ENCODE peak calls at places on chromosomes 13 and 19, in eight cellular contexts. D is WTC11, T is pancreas, E is MCF 10A, N is endodermal cell, B is Peyer's patch, I is progenitor cell of endocrine pancreas, R is fibroblast of the aortic adventitia. L is an unnamed sample.

GRCh38 chr13:99389520-99390304 is 82.5 kb upstream of the GPR183 start:
- DNase-seq in D (no peak), T (no peak), E (no peak), N (peak), B (no peak), I (no peak), R (no peak), L (no peak)

GRCh38 chr13:53800011-53800410 is 771.4 kb downstream of the OLFM4 start:
- DNase-seq in D (no peak), T (no peak), E (no peak), N (no peak), B (no peak), I (no peak), R (no peak), L (no peak)

GRCh38 chr19:10916602-10917001 is 11.8 kb downstream of the YIPF2 start:
- DNase-seq in D (no peak), T (no peak), E (no peak), N (no peak), B (no peak), I (no peak), R (no peak), L (no peak)

GRCh38 chr13:40961224-40961623 is 57.9 kb downstream of the ELF1 start:
- DNase-seq in D (no peak), T (no peak), E (no peak), N (no peak), B (no peak), I (no peak), R (no peak), L (no peak)

GRCh38 chr19:38478273-38478971 is 44.9 kb downstream of the RYR1 start:
- DNase-seq in D (peak), T (no peak), E (peak), N (peak), B (no peak), I (no peak), R (peak), L (no peak)

GRCh38 chr13:43405457-43405856 is 381.3 kb downstream of the ENOX1 start:
- DNase-seq in D (no peak), T (no peak), E (peak), N (no peak), B (no peak), I (no peak), R (peak), L (no peak)

GRCh38 chr13:81493144-81493543 is 1152.2 kb upstream of the SPRY2 start:
- DNase-seq in D (no peak), T (no peak), E (no peak), N (no peak), B (no peak), I (no peak), R (no peak), L (no peak)

GRCh38 chr19:47353307-47353712 is 4.2 kb downstream of the DHX34 start:
- DNase-seq in D (no peak), T (peak), E (no peak), N (no peak), B (peak), I (no peak), R (no peak), L (no peak)

GRCh38 chr13:30576528-30576927 is 41.2 kb upstream of the USPL1 start:
- DNase-seq in D (no peak), T (no peak), E (peak), N (no peak), B (no peak), I (no peak), R (peak), L (no peak)

GRCh38 chr13:46172531-46172991 is 9.4 kb downstream of the LCP1 start:
- DNase-seq in D (no peak), T (no peak), E (no peak), N (no peak), B (peak), I (no peak), R (no peak), L (no peak)

GRCh38 chr13:47457631-47458030 is 543.4 kb downstream of the SUCLA2 start:
- DNase-seq in D (no peak), T (no peak), E (peak), N (no peak), B (no peak), I (no peak), R (peak), L (no peak)

GRCh38 chr19:1650627-1651009 is 1.8 kb downstream of the TCF3 start:
- DNase-seq in D (peak), T (peak), E (no peak), N (peak), B (no peak), I (no peak), R (peak), L (no peak)

GRCh38 chr19:12000152-12000981 is 35.1 kb downstream of the ZNF433 start:
- DNase-seq in D (no peak), T (no peak), E (no peak), N (no peak), B (no peak), I (no peak), R (no peak), L (no peak)

GRCh38 chr19:33408116-33408515 is 34.6 kb downstream of the CEBPG start:
- DNase-seq in D (no peak), T (no peak), E (no peak), N (no peak), B (no peak), I (no peak), R (no peak), L (no peak)

GRCh38 chr19:6048348-6048747 is 62.0 kb downstream of the RFX2 start:
- DNase-seq in D (no peak), T (no peak), E (no peak), N (no peak), B (peak), I (no peak), R (no peak), L (no peak)

GRCh38 chr13:112722433-112723250 is 32.8 kb downstream of the ATP11A start:
- DNase-seq in D (no peak), T (no peak), E (peak), N (peak), B (peak), I (no peak), R (peak), L (no peak)

GRCh38 chr13:41179593-41180250 is 14.6 kb downstream of the KBTBD7 start:
- DNase-seq in D (no peak), T (no peak), E (peak), N (no peak), B (no peak), I (no peak), R (peak), L (no peak)

GRCh38 chr13:112693831-112694497 is 4.1 kb downstream of the ATP11A start:
- DNase-seq in D (peak), T (no peak), E (peak), N (peak), B (peak), I (no peak), R (peak), L (no peak)

GRCh38 chr13:37194428-37194861 is 89.0 kb upstream of the CSNK1A1L start:
- DNase-seq in D (no peak), T (no peak), E (peak), N (no peak), B (no peak), I (no peak), R (peak), L (no peak)

GRCh38 chr19:5895409-5895808 is 8.2 kb downstream of the NDUFA11 start:
- DNase-seq in D (no peak), T (peak), E (no peak), N (no peak), B (no peak), I (no peak), R (no peak), L (no peak)

GRCh38 chr19:35703343-35703742 is 1.0 kb upstream of the ZBTB32 start:
- DNase-seq in D (peak), T (peak), E (no peak), N (peak), B (no peak), I (no peak), R (no peak), L (no peak)

GRCh38 chr13:73938375-73939070 is 195.7 kb downstream of the KLF12 start:
- DNase-seq in D (no peak), T (no peak), E (peak), N (peak), B (no peak), I (no peak), R (peak), L (no peak)

GRCh38 chr19:51688665-51689571 is 4.2 kb upstream of the SPACA6 start:
- DNase-seq in D (peak), T (peak), E (peak), N (peak), B (peak), I (peak), R (peak), L (peak)

GRCh38 chr19:1082165-1082927 is 12.8 kb downstream of the POLR2E start:
- DNase-seq in D (peak), T (peak), E (peak), N (peak), B (peak), I (peak), R (peak), L (peak)

GRCh38 chr13:90696254-90696653 is 651.2 kb upstream of the MIR17HG start:
- DNase-seq in D (no peak), T (no peak), E (peak), N (no peak), B (no peak), I (no peak), R (peak), L (no peak)

GRCh38 chr13:66914155-66914554 is 316.0 kb downstream of the PCDH9 start:
- DNase-seq in D (no peak), T (no peak), E (no peak), N (no peak), B (no peak), I (no peak), R (no peak), L (no peak)

GRCh38 chr13:30916991-30917390 is 10.9 kb downstream of the MEDAG start:
- DNase-seq in D (no peak), T (no peak), E (no peak), N (no peak), B (no peak), I (no peak), R (no peak), L (no peak)

GRCh38 chr13:22801402-22802003 is 379.3 kb upstream of the SGCG start:
- DNase-seq in D (no peak), T (no peak), E (no peak), N (no peak), B (no peak), I (no peak), R (peak), L (no peak)
- TF ChIP-seq CTCF in D (no peak), T (no peak), E (peak), N (peak), B (peak), I (peak), R (no peak), L (peak)

DNA sequence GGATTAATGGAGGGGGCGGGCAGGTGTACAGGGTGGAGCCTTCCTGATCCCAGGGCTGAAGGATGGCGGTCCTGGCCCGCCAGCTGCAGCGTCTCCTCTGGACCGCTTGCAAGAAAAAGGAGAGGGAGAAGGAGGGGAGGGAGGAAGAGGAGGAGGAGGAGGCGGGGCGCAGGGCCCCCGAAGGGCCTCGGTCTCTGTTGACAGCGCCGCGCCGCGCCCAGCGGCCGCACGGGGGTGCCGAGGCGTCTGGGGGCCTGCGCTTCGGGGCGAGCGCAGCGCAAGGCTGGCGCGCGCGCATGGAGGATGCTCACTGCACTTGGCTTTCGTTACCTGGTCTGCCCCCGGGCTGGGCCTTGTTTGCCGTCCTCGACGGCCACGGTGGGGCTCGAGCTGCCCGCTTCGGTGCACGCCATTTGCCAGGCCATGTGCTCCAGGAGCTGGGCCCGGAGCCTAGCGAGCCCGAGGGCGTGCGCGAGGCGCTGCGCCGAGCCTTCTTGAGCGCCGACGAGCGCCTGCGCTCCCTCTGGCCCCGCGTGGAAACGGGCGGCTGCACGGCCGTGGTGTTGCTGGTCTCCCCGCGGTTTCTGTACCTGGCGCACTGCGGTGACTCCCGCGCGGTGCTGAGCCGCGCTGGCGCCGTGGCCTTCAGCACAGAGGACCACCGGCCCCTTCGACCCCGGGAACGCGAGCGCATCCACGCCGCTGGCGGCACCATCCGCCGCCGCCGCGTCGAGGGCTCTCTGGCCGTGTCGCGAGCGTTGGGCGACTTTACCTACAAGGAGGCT is at the start of gene PPM1N:
- DNase-seq in D (peak), T (peak), E (no peak), N (peak), B (peak), I (no peak), R (no peak), L (peak)
- TF ChIP-seq CTCF in D (no peak), T (no peak), E (no peak), N (peak), B (peak), I (no peak), R (no peak), L (no peak)

GRCh38 chr13:26095338-26095737 is 43.5 kb upstream of the SHISA2 start:
- DNase-seq in D (no peak), T (no peak), E (no peak), N (no peak), B (no peak), I (no peak), R (no peak), L (no peak)
- TF ChIP-seq CTCF in D (no peak), T (no peak), E (no peak), N (peak), B (no peak), I (peak), R (no peak), L (no peak)

DNA sequence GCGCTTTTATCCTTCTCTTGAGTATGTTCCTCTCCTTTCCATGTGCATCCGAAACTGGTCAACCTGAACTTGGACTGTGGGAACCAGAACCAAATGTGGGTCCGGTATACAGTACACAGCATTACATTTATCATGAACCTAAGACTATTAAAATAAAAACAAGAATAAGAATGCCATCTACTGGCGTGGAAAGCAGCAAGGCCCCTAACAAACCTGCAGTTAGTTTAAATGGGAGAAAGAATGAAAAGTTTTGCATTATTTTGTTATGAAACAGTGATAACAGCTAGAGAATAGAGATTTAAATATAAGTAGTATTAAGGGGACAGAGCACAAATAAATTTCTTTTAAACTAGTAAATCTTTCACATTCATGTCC is 159.5 kb downstream of the RBM26 start:
- DNase-seq in D (no peak), T (no peak), E (peak), N (no peak), B (no peak), I (no peak), R (no peak), L (no peak)
- TF ChIP-seq CTCF in D (no peak), T (no peak), E (peak), N (no peak), B (no peak), I (no peak), R (no peak), L (no peak)

GRCh38 chr19:4830332-4830731 is 1.2 kb downstream of the TICAM1 start:
- DNase-seq in D (no peak), T (no peak), E (no peak), N (no peak), B (no peak), I (no peak), R (no peak), L (no peak)

GRCh38 chr19:4831351-4832340 is at the start of gene TICAM1:
- DNase-seq in D (no peak), T (peak), E (peak), N (peak), B (peak), I (no peak), R (peak), L (peak)

GRCh38 chr19:4832776-4833175 is 1.3 kb upstream of the TICAM1 start:
- DNase-seq in D (no peak), T (no peak), E (no peak), N (no peak), B (no peak), I (no peak), R (no peak), L (no peak)

GRCh38 chr19:4830768-4831265 is 695 bp downstream of the TICAM1 start:
- DNase-seq in D (no peak), T (no peak), E (peak), N (no peak), B (no peak), I (no peak), R (no peak), L (no peak)

DNA sequence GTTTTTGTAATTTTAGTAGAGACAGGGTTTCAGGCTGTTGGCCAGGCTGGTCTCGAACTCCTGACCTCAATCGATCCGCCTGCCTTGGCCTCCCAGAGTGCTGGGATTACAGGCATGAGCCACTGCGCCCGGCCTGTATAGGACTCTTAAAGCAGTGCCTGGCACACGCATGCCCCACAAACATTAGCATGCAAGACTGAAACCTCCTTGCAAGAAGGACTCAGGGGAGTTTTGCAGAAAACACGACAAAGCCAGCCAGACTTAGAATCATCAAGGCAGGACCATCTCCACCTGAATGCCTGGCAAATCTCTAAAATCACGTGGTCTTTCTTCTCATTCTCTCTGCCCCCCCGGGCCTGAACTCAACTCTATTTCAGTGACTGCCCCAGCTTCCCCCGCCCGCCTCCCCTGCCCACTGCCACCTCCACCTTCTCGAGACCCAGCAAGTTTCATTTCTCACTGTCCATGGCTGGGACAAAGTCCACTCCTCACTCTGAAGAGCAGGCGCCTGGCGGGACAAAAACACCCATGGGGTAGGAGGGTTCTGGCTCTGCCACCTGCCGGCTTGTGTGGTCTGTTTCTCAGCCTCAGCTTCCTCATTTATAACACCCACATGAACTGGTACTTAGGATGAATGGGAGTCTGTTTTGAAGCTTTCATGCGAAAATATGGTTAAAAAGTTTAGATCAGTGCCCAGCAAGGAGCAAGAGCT is 2.4 kb downstream of the TICAM1 start:
- DNase-seq in D (no peak), T (no peak), E (no peak), N (no peak), B (peak), I (no peak), R (no peak), L (no peak)
- TF ChIP-seq CTCF in D (no peak), T (no peak), E (no peak), N (no peak), B (peak), I (no peak), R (no peak), L (no peak)

GRCh38 chr19:14479985-14480694 is 5.0 kb upstream of the PTGER1 start:
- DNase-seq in D (peak), T (peak), E (no peak), N (peak), B (peak), I (peak), R (no peak), L (peak)
- TF ChIP-seq CTCF in D (peak), T (peak), E (peak), N (peak), B (peak), I (peak), R (peak), L (peak)

GRCh38 chr13:52652980-52653303 is 306 bp downstream of the SUGT1 start:
- DNase-seq in D (no peak), T (peak), E (no peak), N (no peak), B (no peak), I (no peak), R (no peak), L (peak)
- TF ChIP-seq CTCF in D (no peak), T (no peak), E (peak), N (peak), B (no peak), I (no peak), R (no peak), L (no peak)

GRCh38 chr19:19732579-19733501 is at the start of gene ZNF14:
- DNase-seq in D (peak), T (peak), E (peak), N (peak), B (peak), I (peak), R (peak), L (peak)
- TF ChIP-seq CTCF in D (no peak), T (no peak), E (no peak), N (peak), B (no peak), I (peak), R (peak), L (no peak)

DNA sequence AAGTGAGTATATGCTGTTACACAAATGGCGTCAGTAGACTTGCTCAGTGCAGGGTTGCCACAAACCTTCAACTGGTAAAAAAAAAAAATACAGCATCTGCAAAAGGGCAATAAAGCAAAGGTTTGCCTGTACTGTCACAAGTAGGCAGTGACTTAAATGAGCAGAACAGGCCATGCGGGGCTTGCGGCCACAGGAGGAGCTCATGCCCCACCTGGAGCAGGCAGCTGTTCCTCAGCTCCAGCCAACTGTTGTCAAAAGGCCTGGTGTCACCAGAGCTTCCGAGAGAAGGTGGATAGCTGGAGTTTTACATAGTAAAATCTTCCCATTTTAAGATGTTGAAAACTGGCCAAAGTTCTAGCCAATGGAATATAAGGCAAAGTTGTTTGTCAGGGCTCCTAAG is 7.7 kb downstream of the ATP7B start:
- DNase-seq in D (no peak), T (no peak), E (no peak), N (peak), B (no peak), I (no peak), R (no peak), L (no peak)
- TF ChIP-seq CTCF in D (no peak), T (no peak), E (no peak), N (peak), B (no peak), I (no peak), R (no peak), L (no peak)

GRCh38 chr13:87536499-87536898 is 134.7 kb upstream of the SLITRK5 start:
- DNase-seq in D (no peak), T (no peak), E (no peak), N (no peak), B (no peak), I (no peak), R (no peak), L (no peak)
- TF ChIP-seq CTCF in D (no peak), T (no peak), E (no peak), N (no peak), B (no peak), I (no peak), R (no peak), L (no peak)